ENCODE peak calls at places on chromosome 19, in four cellular contexts. U, A, V and H are unnamed samples.

GRCh38 chr19:2561895-2562294 is 86.0 kb downstream of the GADD45B start:
- DNase-seq in U (no peak), A (peak; percentile 23), V (no peak), H (peak; percentile 23)

GRCh38 chr19:4981681-4981958 is 12.7 kb downstream of the KDM4B start:
- DNase-seq in V (no peak), U (no peak), A (no peak), H (no peak)

GRCh38 chr19:11073568-11073967 is 15.7 kb upstream of the LDLR start:
- DNase-seq in V (no peak), A (no peak), U (no peak), H (no peak)

GRCh38 chr19:38686530-38686888 is 39.1 kb downstream of the ACTN4 start:
- DNase-seq in V (no peak), U (no peak), A (no peak), H (no peak)

GRCh38 chr19:56372281-56372680 is 21.1 kb downstream of the ZNF582 start:
- DNase-seq in U (no peak), A (peak; percentile 31), V (no peak), H (no peak)

GRCh38 chr19:53102701-53103140 is 501 bp downstream of the ZNF160 start:
- DNase-seq in V (peak; percentile 36), U (no peak), A (peak; percentile 47), H (peak; percentile 22)

GRCh38 chr19:16386619-16387240 is 62.1 kb downstream of the KLF2 start:
- DNase-seq in A (peak; percentile 65), U (no peak), V (no peak), H (peak; percentile 52)

GRCh38 chr19:32691291-32691951 is at the start of gene NUDT19:
- DNase-seq in V (peak; percentile 85), A (peak; percentile 87), U (peak; percentile 79), H (peak; percentile 92)

GRCh38 chr19:45621976-45622503 is 17.2 kb downstream of the EML2 start:
- DNase-seq in V (no peak), U (no peak), A (no peak), H (no peak)

GRCh38 chr19:11633223-11633622 is 35.9 kb downstream of the ZNF627 start:
- DNase-seq in A (no peak), U (no peak), V (no peak), H (no peak)

GRCh38 chr19:14346279-14346678 is 35.0 kb upstream of the ADGRE5 start:
- DNase-seq in V (no peak), U (no peak), A (no peak), H (no peak)

GRCh38 chr19:8233370-8233769 is 24.2 kb downstream of the CERS4 start:
- DNase-seq in V (no peak), U (no peak), A (no peak), H (no peak)

GRCh38 chr19:11538232-11539036 is at the start of gene CNN1:
- DNase-seq in U (no peak), A (no peak), V (peak; percentile 80), H (no peak)

GRCh38 chr19:13347351-13347750 is 158.9 kb downstream of the CACNA1A start:
- DNase-seq in U (no peak), V (no peak), A (no peak), H (no peak)